ENCODE peak calls at places on chromosomes 13 and 19, in ten cellular contexts. D is tibial artery, G is AG09309, I is fibroblast of mammary gland, M is heart left ventricle, S is lower leg skin, B is spleen, T is PC-9, H is choroid plexus epithelial cell, Q is mucosa of descending colon. E is an unnamed sample.

GRCh38 chr13:42814868-42815267 is 33.5 kb downstream of the FAM216B start:
- DNase-seq in Q (no peak), I (peak), G (peak), B (no peak), M (no peak), T (no peak), S (no peak), H (peak), D (no peak), E (peak)

GRCh38 chr19:42246143-42246868 is 3.9 kb upstream of the GSK3A start:
- DNase-seq in G (peak), Q (no peak), I (peak), H (peak), D (peak), M (peak), B (peak), T (peak), S (peak), E (peak)

GRCh38 chr19:13207237-13208130 is 57.3 kb downstream of the IER2 start:
- DNase-seq in H (no peak), G (no peak), Q (peak), M (peak), D (no peak), S (no peak), T (peak), I (peak), B (peak), E (no peak)

GRCh38 chr13:59790626-59791025 is 373.1 kb downstream of the DIAPH3 start:
- DNase-seq in B (no peak), I (peak), H (peak), Q (no peak), T (no peak), M (no peak), G (peak), S (no peak), D (no peak), E (peak)

GRCh38 chr19:13366529-13367143 is 139.6 kb downstream of the CACNA1A start:
- DNase-seq in G (peak), Q (no peak), T (peak), S (no peak), M (no peak), D (no peak), H (peak), B (no peak), I (peak), E (peak)

GRCh38 chr19:38361633-38362075 is 12.7 kb upstream of the PSMD8 start:
- DNase-seq in S (peak), I (peak), D (peak), B (peak), M (peak), Q (peak), T (peak), H (peak), G (no peak), E (peak)

GRCh38 chr13:44237276-44237767 is 136.3 kb upstream of the SERP2 start:
- DNase-seq in I (peak), Q (no peak), M (peak), S (peak), G (peak), T (peak), H (peak), D (peak), B (no peak), E (peak)

GRCh38 chr19:3129112-3129511 is 6.7 kb upstream of the GNA15 start:
- DNase-seq in Q (no peak), D (no peak), S (no peak), H (peak), T (no peak), G (peak), I (peak), B (no peak), M (no peak), E (peak)

GRCh38 chr19:44260343-44260681 is 626 bp downstream of the ZNF233 start:
- DNase-seq in H (no peak), T (no peak), S (no peak), D (no peak), Q (no peak), B (no peak), M (no peak), G (no peak), I (no peak), E (no peak)

GRCh38 chr13:29161653-29162052 is 341.5 kb downstream of the MTUS2 start:
- DNase-seq in S (no peak), I (no peak), H (no peak), B (no peak), G (no peak), T (no peak), Q (no peak), M (no peak), D (no peak), E (no peak)

GRCh38 chr19:14416743-14417214 is 2.4 kb downstream of the DDX39A start:
- DNase-seq in M (no peak), G (no peak), S (no peak), Q (peak), T (no peak), B (no peak), H (no peak), D (peak), I (peak), E (no peak)

GRCh38 chr13:112783135-112783945 is 93.5 kb downstream of the ATP11A start:
- DNase-seq in T (no peak), Q (peak), S (no peak), B (no peak), I (peak), H (peak), G (peak), D (no peak), M (no peak), E (no peak)

GRCh38 chr13:42047561-42048322 is 706 bp upstream of the DGKH start:
- DNase-seq in B (peak), S (peak), I (peak), G (no peak), Q (peak), M (peak), D (peak), T (peak), H (peak), E (peak)

GRCh38 chr19:16398530-16399241 is 73.1 kb downstream of the EPS15L1 start:
- DNase-seq in T (no peak), G (no peak), S (no peak), D (no peak), I (no peak), Q (no peak), H (peak), B (peak), M (no peak), E (peak)

GRCh38 chr19:55145241-55145640 is 3.8 kb downstream of the TNNT1 start:
- DNase-seq in I (no peak), G (no peak), D (no peak), H (no peak), B (no peak), M (no peak), S (no peak), Q (no peak), T (no peak), E (no peak)

GRCh38 chr13:45718992-45719391 is 16.9 kb downstream of the CBY2 start:
- DNase-seq in H (peak), B (no peak), T (no peak), Q (no peak), S (no peak), I (no peak), D (no peak), G (peak), M (no peak), E (no peak)

GRCh38 chr19:27774827-27775226 is 1438.1 kb downstream of the UQCRFS1 start:
- DNase-seq in S (no peak), H (peak), Q (no peak), M (no peak), D (no peak), I (peak), G (no peak), B (no peak), T (no peak), E (peak)

GRCh38 chr19:16367269-16367683 is 42.6 kb downstream of the KLF2 start:
- DNase-seq in S (no peak), D (no peak), Q (peak), H (no peak), M (no peak), I (no peak), T (no peak), B (peak), G (no peak), E (no peak)

GRCh38 chr19:45640849-45641273 is 1.7 kb upstream of the EML2 start:
- DNase-seq in D (no peak), B (peak), M (no peak), H (no peak), T (no peak), I (no peak), Q (peak), S (peak), G (no peak), E (no peak)

GRCh38 chr19:6576869-6577281 is 14.1 kb downstream of the CD70 start:
- DNase-seq in Q (no peak), H (no peak), M (no peak), G (no peak), S (no peak), T (no peak), I (no peak), B (no peak), D (no peak), E (no peak)

GRCh38 chr19:45276284-45276687 is 25.2 kb downstream of the MARK4 start:
- DNase-seq in Q (no peak), B (no peak), T (no peak), H (peak), I (no peak), G (no peak), S (no peak), D (no peak), M (no peak), E (peak)

GRCh38 chr13:52738719-52739467 is 727 bp downstream of the CNMD start:
- DNase-seq in H (no peak), I (no peak), B (peak), S (no peak), M (peak), G (no peak), D (no peak), T (no peak), Q (no peak), E (peak)

GRCh38 chr13:20514866-20515265 is 10.8 kb downstream of the CRYL1 start:
- DNase-seq in D (no peak), M (no peak), H (no peak), T (no peak), I (no peak), G (no peak), Q (no peak), S (no peak), B (no peak), E (no peak)

GRCh38 chr13:29284726-29285125 is 310.8 kb downstream of the SLC7A1 start:
- DNase-seq in D (no peak), S (no peak), B (no peak), M (no peak), H (peak), I (peak), G (no peak), Q (no peak), T (no peak), E (no peak)

GRCh38 chr19:56601375-56601774 is 6.3 kb downstream of the ZNF71 start:
- DNase-seq in T (no peak), H (peak), G (no peak), S (no peak), Q (no peak), B (no peak), M (no peak), I (peak), D (no peak), E (no peak)

GRCh38 chr13:41608111-41608510 is 150.8 kb downstream of the RGCC start:
- DNase-seq in M (no peak), S (no peak), H (no peak), I (no peak), T (no peak), D (no peak), G (no peak), Q (no peak), B (no peak), E (no peak)

GRCh38 chr13:113930711-113931637 is 42.9 kb downstream of the C13orf46 start:
- DNase-seq in I (no peak), T (no peak), H (no peak), S (no peak), Q (no peak), M (no peak), D (peak), G (no peak), B (peak), E (no peak)

GRCh38 chr13:92483894-92484293 is 742.7 kb upstream of the GPC6 start:
- DNase-seq in S (no peak), H (no peak), B (no peak), M (no peak), T (no peak), Q (no peak), G (no peak), I (no peak), D (no peak), E (no peak)

GRCh38 chr13:83216521-83217245 is 665.6 kb downstream of the SLITRK1 start:
- DNase-seq in B (no peak), S (no peak), H (no peak), I (no peak), T (no peak), G (no peak), M (no peak), Q (no peak), D (no peak), E (peak)

GRCh38 chr19:42284641-42285341 is 15.7 kb downstream of the CIC start:
- DNase-seq in B (peak), H (no peak), M (no peak), T (no peak), S (no peak), Q (no peak), G (no peak), I (no peak), D (no peak), E (no peak)

GRCh38 chr13:46754812-46755211 is 42.1 kb downstream of the ESD start:
- DNase-seq in G (no peak), I (no peak), H (no peak), M (no peak), S (no peak), B (no peak), D (no peak), T (no peak), Q (no peak), E (no peak)

GRCh38 chr13:101309014-101309619 is 107.2 kb downstream of the NALCN start:
- DNase-seq in S (no peak), M (no peak), D (no peak), H (peak), Q (no peak), B (no peak), G (peak), I (peak), T (peak), E (peak)

GRCh38 chr19:5691930-5692784 is 2.1 kb downstream of the RPL36 start:
- DNase-seq in D (no peak), M (no peak), H (no peak), G (no peak), B (peak), S (no peak), T (no peak), I (peak), Q (no peak), E (no peak)

GRCh38 chr19:29268721-29269483 is 56.0 kb upstream of the UQCRFS1 start:
- DNase-seq in Q (no peak), T (no peak), D (no peak), M (no peak), B (peak), G (no peak), H (no peak), I (no peak), S (no peak), E (no peak)

GRCh38 chr19:39502640-39503417 is 4.1 kb downstream of the DLL3 start:
- DNase-seq in S (no peak), H (peak), I (peak), T (peak), M (peak), B (peak), G (no peak), Q (peak), D (no peak), E (peak)

GRCh38 chr19:4984448-4984990 is 15.6 kb downstream of the KDM4B start:
- DNase-seq in T (no peak), G (no peak), D (no peak), M (no peak), I (no peak), Q (no peak), B (no peak), S (no peak), H (no peak), E (no peak)

DNA sequence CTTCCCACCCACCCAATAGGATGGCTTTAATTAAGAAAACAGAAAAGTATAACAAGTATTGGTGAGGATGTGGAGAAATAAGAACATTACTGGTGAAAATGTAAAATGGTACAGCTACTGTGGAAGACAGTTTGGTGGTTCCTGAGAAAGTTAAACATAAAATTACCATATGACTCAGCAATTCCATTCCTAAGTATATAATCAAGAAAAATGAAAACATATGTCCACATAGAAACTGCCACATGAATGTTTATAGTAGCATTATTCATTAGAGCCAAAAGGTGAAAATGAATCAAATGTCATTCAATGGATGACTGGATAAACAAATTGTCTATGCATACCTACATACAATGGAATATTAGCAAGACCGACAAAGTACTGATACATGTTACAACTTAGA is 16.9 kb downstream of the DZIP1 start:
- DNase-seq in B (no peak), T (no peak), D (no peak), S (no peak), Q (no peak), H (peak), I (peak), G (peak), M (no peak), E (no peak)
- H3K4me3 ChIP-seq in B (no peak), T (no peak), D (no peak), S (no peak), Q (no peak), H (no peak), I (no peak), G (no peak), M (no peak), E (no peak)

DNA sequence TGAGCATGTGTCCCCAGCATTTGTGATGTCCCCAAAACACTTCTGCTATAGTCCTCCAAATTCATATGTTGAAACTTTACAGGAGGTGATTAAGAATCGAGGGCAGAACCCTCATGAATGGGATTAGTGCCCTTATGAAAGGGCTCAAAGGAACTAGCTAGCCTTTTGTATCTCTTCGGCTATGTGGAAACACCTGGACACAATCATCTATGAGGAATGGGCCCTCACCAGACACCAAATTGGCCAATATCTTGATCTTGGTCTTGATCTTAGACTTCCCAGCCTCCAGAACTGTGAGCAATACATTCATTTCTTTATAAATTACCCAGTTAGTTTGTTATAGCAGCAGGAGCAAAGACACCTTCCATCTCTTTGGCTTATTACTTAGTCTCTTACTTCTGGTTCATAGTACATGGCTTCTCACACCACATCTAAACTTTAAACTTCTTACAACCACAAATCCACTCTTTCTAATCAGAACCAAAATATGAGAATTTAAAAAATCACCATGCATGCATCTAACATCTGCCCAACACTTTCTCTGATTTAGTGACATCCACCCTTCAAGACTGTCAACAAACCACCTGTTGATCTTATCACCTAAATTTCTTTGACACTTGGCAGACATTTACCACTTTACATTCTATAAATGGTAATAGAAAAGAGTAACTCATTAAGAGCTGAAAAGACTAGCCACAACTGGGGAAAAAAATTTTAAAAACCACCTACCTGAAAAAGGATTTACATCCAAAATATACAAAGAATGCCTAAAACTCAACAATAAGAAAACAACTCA is 6.7 kb upstream of the SERPINE3 start:
- DNase-seq in S (no peak), T (no peak), G (no peak), D (no peak), Q (no peak), I (no peak), H (no peak), B (no peak), M (no peak), E (no peak)
- TF ChIP-seq CTCF in S (no peak), T (no peak), G (no peak), D (no peak), Q (no peak), I (no peak), H (no peak), B (no peak), M (no peak), E (no peak)

GRCh38 chr13:71798723-71799122 is 68.3 kb downstream of the DACH1 start:
- DNase-seq in H (no peak), G (no peak), T (no peak), D (no peak), S (no peak), Q (no peak), B (no peak), M (no peak), I (no peak), E (no peak)

GRCh38 chr13:71799320-71799719 is 67.7 kb downstream of the DACH1 start:
- DNase-seq in D (no peak), M (no peak), G (no peak), I (no peak), S (no peak), T (no peak), B (no peak), Q (no peak), H (no peak), E (no peak)

GRCh38 chr13:71797487-71797886 is 69.5 kb downstream of the DACH1 start:
- DNase-seq in G (no peak), M (no peak), D (no peak), I (no peak), H (no peak), S (no peak), B (no peak), Q (no peak), T (no peak), E (no peak)

GRCh38 chr13:71801165-71801564 is 65.8 kb downstream of the DACH1 start:
- DNase-seq in Q (no peak), D (no peak), I (no peak), T (no peak), G (no peak), M (no peak), S (no peak), B (no peak), H (no peak), E (no peak)

DNA sequence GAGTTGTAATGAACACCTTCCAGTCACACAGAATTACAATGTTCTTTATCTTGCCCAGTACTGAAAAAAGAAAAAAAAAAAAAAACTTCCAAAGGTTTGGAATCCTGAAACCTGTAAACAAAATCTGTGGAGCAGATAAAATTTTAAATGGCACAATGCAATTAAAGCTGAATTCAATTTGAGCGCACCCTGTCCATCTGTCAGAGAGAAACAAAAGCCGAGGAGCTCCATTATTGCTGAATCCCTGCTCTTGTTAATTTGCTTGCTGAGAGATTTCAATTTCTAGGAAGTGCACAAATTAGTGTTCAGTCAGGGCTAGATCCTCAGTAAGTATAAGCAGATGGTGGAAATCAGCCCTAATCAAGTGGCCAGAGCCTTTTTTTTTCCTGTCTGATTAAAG is 65.2 kb downstream of the DACH1 start:
- DNase-seq in Q (no peak), I (no peak), S (no peak), M (no peak), T (no peak), H (no peak), B (no peak), D (no peak), G (no peak), E (no peak)
- H3K4me3 ChIP-seq in Q (no peak), I (no peak), S (no peak), M (no peak), T (no peak), H (no peak), B (no peak), D (no peak), G (no peak), E (no peak)

DNA sequence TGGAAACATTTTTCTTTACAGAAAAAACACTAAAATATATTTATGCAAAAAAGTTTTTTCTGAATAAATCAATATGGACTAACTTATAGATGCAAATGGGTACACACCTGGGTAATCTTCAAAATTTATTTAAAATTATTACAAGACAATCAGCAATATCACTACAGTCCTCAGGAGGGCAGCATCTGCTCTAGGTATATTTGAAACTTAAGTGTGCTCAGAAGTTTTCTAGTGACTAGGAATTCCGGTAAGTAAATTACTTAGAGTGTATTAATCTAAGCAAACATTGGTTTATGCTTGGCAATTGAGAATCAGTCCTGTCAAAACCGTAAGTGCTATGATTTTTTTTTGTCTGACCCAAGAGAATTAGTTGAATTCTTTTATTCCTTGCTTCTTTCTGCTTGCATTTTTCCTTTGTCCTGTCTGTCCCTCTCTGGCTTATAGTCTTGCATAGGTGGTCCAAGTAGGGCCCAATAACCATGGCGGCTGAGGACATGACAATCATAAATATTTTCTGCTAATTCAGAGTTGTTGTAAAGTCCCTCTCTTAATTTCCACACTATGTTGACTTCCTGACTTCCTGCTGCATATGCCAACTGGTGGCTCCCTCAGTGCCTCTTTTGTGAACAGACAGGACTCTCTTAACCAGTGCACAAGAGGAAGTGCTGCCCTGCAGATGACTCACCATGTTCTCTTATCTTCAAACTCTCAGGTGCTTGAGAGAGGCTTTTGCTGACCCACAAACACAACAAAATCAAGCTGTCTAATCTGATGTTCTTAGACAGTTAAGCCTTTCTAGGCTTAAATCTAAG is 82.2 kb downstream of the SLAIN1 start:
- DNase-seq in T (peak), G (peak), I (peak), S (peak), B (no peak), Q (no peak), M (peak), H (peak), D (peak), E (peak)
- TF ChIP-seq CTCF in T (peak), G (peak), I (peak), S (peak), B (peak), Q (peak), M (peak), H (peak), D (peak), E (peak)